ENCODE peak calls at places on chromosomes 4 and X, in four cellular contexts. I, V, E and P are unnamed samples.

GRCh38 chrX:1453390-1453783 is 678 bp upstream of the ASMTL start:
- DNase-seq in I (no peak), V (no peak), E (peak), P (no peak)

GRCh38 chr4:40053161-40053560 is 3.5 kb upstream of the N4BP2 start:
- DNase-seq in E (no peak), I (no peak), V (no peak), P (no peak)

GRCh38 chr4:76689079-76689817 is 208.7 kb downstream of the SOWAHB start:
- DNase-seq in V (peak), E (peak), I (peak), P (no peak)

GRCh38 chr4:107035711-107036601 is at the start of gene DKK2:
- DNase-seq in I (no peak), E (peak), V (no peak), P (no peak)

GRCh38 chrX:148942754-148943153 is 442.3 kb downstream of the AFF2 start:
- DNase-seq in I (no peak), E (no peak), V (no peak), P (no peak)

GRCh38 chr4:118213101-118213500 is 139.7 kb downstream of the PRSS12 start:
- DNase-seq in E (no peak), V (no peak), I (no peak), P (no peak)

GRCh38 chr4:158778065-158778711 is 9.4 kb downstream of the FNIP2 start:
- DNase-seq in E (peak), V (no peak), I (no peak), P (no peak)

GRCh38 chr4:173242466-173243250 is 74.0 kb downstream of the GALNT7 start:
- DNase-seq in I (no peak), V (no peak), E (no peak), P (peak)

GRCh38 chr4:127995776-127996175 is 30.6 kb downstream of the ABHD18 start:
- DNase-seq in V (no peak), E (no peak), I (no peak), P (peak)

GRCh38 chr4:186953601-186954260 is 230.1 kb upstream of the FAT1 start:
- DNase-seq in E (no peak), V (peak), I (no peak), P (no peak)

GRCh38 chrX:19698125-19698524 is 182.8 kb upstream of the MAP3K15 start:
- DNase-seq in E (no peak), I (no peak), V (peak), P (no peak)

GRCh38 chr4:167265231-167265630 is 30.9 kb upstream of the SPOCK3 start:
- DNase-seq in E (no peak), I (no peak), V (no peak), P (no peak)

GRCh38 chrX:67544871-67545771 is 1.3 kb downstream of the AR start:
- DNase-seq in E (peak), V (peak), I (no peak), P (no peak)

GRCh38 chr4:136650541-136651277 is 881.6 kb downstream of the PCDH18 start:
- DNase-seq in V (no peak), E (no peak), I (peak), P (peak)

GRCh38 chr4:7068883-7069282 is 1.0 kb upstream of the GRPEL1 start:
- DNase-seq in E (no peak), I (no peak), V (no peak), P (no peak)

DNA sequence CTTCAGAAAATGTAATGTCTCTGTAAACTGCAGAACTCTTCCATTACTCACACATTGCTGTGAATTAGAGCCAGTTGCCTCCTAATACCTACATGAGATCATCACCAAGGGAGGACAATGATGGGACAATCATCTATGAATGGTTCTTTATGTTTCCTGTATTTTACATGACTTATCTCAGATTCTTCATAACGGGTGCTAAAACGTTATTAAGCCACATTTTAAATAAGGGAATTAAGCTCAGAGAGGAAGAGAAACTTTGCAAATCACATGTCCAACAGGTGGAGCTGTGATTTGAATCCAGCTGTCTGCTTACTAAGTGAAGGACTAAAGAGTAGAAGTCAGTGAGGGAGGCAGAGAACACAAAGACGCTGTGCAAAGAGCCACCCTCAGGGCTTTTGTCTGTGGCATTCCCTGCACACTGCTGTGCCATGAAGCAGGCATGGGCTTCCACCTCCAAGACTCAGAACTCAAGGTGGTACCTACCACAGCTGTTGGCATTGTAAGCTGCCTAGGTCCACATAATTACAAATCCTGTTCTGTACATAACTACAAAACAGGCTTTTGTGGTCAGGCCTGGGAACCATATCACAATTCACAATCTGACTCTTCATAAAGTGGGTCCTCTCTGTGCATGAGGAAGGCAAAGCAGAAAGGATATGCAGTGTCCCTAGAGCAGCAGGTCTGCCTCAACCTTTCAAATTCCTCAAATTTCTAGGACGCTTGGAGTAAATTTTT is 12.8 kb downstream of the TBC1D9 start:
- DNase-seq in E (peak), V (no peak), I (peak), P (no peak)
- TF ChIP-seq CTCF in E (peak), V (no peak), I (peak), P (peak)

GRCh38 chr4:112214397-112215264 is 17.0 kb upstream of the AP1AR start:
- DNase-seq in V (no peak), I (no peak), E (no peak), P (no peak)
- TF ChIP-seq CTCF in V (peak), I (peak), E (peak), P (peak)

DNA sequence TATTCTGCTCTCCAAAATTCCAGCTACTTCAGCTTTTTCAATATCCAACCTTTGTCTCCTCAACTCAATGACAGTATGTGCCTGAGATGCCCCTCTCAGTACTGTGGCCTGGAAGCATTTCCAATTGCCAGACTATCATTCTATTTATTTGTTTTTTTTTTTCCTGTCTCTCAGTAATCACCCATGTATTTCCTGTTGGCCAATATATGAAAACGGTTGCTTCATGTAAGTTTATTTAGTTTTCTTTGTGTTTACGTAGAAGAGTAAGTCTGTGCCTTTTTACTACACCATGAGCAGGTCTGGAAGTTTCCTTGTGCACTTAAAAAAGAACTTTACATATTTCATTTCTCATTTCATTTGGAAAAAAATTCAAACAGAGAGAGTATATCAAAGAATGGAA is 537.5 kb upstream of the SPANXN1 start:
- DNase-seq in E (no peak), V (no peak), I (no peak), P (no peak)
- TF ChIP-seq CTCF in E (no peak), V (no peak), I (no peak), P (no peak)

GRCh38 chr4:8874003-8874895 is 2.6 kb upstream of the HMX1 start:
- DNase-seq in E (no peak), I (no peak), V (no peak), P (no peak)
- TF ChIP-seq CTCF in E (no peak), I (no peak), V (no peak), P (no peak)

GRCh38 chrX:40928076-40928475 is 157.2 kb upstream of the USP9X start:
- DNase-seq in V (no peak), I (no peak), E (no peak), P (no peak)

GRCh38 chrX:40920351-40920750 is 164.9 kb upstream of the USP9X start:
- DNase-seq in V (no peak), I (no peak), E (no peak), P (no peak)

DNA sequence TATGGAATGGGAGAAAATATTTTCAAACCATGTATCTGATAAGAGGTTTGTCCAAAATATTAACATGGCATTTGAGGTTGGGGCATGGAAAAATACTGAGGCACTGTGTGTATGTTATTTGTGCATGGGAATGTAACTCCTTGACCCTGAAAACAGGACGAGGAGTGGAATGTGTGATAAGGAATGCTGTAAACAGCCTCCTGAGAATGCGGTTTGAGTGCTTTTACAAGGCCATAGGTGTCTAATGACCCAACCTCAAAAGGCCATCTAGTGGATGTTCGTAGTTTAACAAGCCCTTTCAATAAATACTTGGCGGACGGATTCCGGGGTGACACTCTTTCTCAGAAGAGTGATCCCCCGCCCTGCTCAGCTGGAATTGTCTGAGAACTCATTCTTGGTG is 162.9 kb upstream of the USP9X start:
- DNase-seq in V (no peak), E (no peak), I (no peak), P (no peak)
- TF ChIP-seq CTCF in V (no peak), E (no peak), I (no peak), P (peak)